ENCODE peak calls at places on chromosomes 5 and 9, in five cellular contexts. J, W, A, K and U are unnamed samples.
A peak's percentile ranks its signal among the peaks of the same experiment; 100 is the strongest.

GRCh38 chr5:122751293-122751753 is 23.6 kb upstream of the SNX2 start:
- DNase-seq in W (no peak), A (peak; percentile 25), K (peak; percentile 72), J (no peak), U (no peak)

GRCh38 chr9:83199240-83199639 is 136.3 kb upstream of the RASEF start:
- DNase-seq in W (no peak), A (peak; percentile 37), J (no peak), K (peak; percentile 57), U (peak; percentile 18)

GRCh38 chr9:3360245-3360644 is 165.6 kb downstream of the RFX3 start:
- DNase-seq in A (no peak), J (no peak), K (no peak), W (no peak), U (no peak)

GRCh38 chr5:101346906-101347305 is 443.8 kb upstream of the ST8SIA4 start:
- DNase-seq in A (no peak), W (no peak), K (no peak), J (no peak), U (no peak)

GRCh38 chr5:100691545-100691944 is 156.4 kb downstream of the FAM174A start:
- DNase-seq in K (no peak), W (no peak), J (no peak), A (no peak), U (no peak)

GRCh38 chr9:98159301-98159700 is 33.1 kb downstream of the CORO2A start:
- DNase-seq in K (no peak), W (no peak), J (no peak), A (no peak), U (no peak)

GRCh38 chr5:150498501-150498900 is 9.4 kb upstream of the NDST1 start:
- DNase-seq in A (no peak), J (no peak), W (no peak), K (no peak), U (no peak)

GRCh38 chr9:16571127-16571848 is 299.2 kb downstream of the BNC2 start:
- DNase-seq in W (no peak), A (no peak), K (no peak), J (no peak), U (no peak)

GRCh38 chr9:20884985-20885593 is 146.4 kb downstream of the HACD4 start:
- DNase-seq in A (no peak), J (peak; percentile 80), W (peak; percentile 10), K (peak; percentile 18), U (no peak)

GRCh38 chr9:124683043-124683442 is 88.1 kb downstream of the NR6A1 start:
- DNase-seq in J (no peak), W (no peak), A (no peak), K (no peak), U (no peak)

GRCh38 chr5:177470759-177471536 is 2.5 kb downstream of the DBN1 start:
- DNase-seq in W (no peak), J (no peak), K (no peak), A (no peak), U (no peak)

GRCh38 chr5:141430332-141431113 is at the start of gene PCDHGA12:
- DNase-seq in W (no peak), A (no peak), K (peak; percentile 60), J (no peak), U (peak; percentile 90)

GRCh38 chr5:93246093-93246855 is 334.7 kb downstream of the NR2F1-AS1 start:
- DNase-seq in A (no peak), J (no peak), W (peak; percentile 49), K (no peak), U (no peak)

GRCh38 chr9:112348257-112348992 is 15.0 kb upstream of the PTBP3 start:
- DNase-seq in W (no peak), K (no peak), J (peak; percentile 88), A (peak; percentile 62), U (no peak)

GRCh38 chr9:61673664-61674381 is 484.0 kb downstream of the SPATA31A7 start:
- DNase-seq in K (no peak), W (no peak), J (peak; percentile 59), A (no peak), U (no peak)

GRCh38 chr5:92562065-92562464 is 1019.0 kb downstream of the NR2F1-AS1 start:
- DNase-seq in W (no peak), K (no peak), A (no peak), J (no peak), U (no peak)

GRCh38 chr5:41856644-41857491 is 13.4 kb downstream of the OXCT1 start:
- DNase-seq in J (no peak), W (peak; percentile 45), K (peak; percentile 65), A (no peak), U (no peak)

GRCh38 chr5:133902521-133903118 is 65.8 kb downstream of the C5orf15 start:
- DNase-seq in K (no peak), A (no peak), W (no peak), J (no peak), U (no peak)

GRCh38 chr5:151094054-151094858 is 13.4 kb upstream of the TNIP1 start:
- DNase-seq in J (peak; percentile 88), A (no peak), W (no peak), K (no peak), U (no peak)

GRCh38 chr9:99978221-99978620 is 71.8 kb downstream of the STX17 start:
- DNase-seq in K (no peak), J (no peak), A (no peak), W (no peak), U (no peak)

GRCh38 chr5:84450617-84451414 is 66.1 kb upstream of the EDIL3 start:
- DNase-seq in W (no peak), J (no peak), A (no peak), K (peak; percentile 24), U (no peak)
- TF ChIP-seq CTCF in W (peak; percentile 49), J (no peak), A (no peak), K (peak; percentile 70), U (peak; percentile 46)

GRCh38 chr9:76699966-76700365 is 64.3 kb upstream of the PCA3 start:
- DNase-seq in W (peak; percentile 13), J (no peak), K (no peak), A (no peak), U (peak; percentile 37)
- TF ChIP-seq CTCF in W (no peak), J (no peak), K (no peak), A (no peak), U (no peak)

DNA sequence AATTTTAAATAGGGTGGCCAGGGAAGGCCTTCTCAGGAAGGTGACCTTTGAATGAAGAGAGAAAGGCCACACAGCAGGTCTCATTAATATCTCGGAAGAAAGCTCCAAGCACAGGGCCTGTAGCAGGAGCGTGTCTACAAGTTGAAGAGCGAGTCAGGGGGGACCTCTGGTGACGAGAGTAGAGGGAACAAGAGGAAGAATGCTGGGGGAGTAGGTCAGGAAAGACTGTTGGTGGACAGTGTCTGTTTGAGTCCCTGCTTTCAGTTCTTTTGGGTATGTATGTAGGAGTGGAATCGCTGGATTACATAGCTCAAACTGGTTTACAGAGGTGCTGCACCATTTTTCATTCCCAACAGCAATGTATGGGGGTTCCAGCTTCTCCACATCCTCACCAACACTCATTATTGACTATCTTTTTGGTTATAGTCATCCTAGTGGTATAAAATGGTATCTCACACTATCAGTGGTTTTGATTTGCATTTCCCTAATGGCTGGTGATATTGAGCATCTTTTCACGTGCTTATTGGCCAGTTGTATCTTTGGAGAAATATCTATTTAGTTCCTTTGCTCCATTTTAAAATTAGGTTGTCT is 55.8 kb downstream of the NUP214 start:
- DNase-seq in J (no peak), A (no peak), K (no peak), W (no peak), U (no peak)
- TF ChIP-seq CTCF in J (peak; percentile 7), A (no peak), K (peak; percentile 16), W (peak; percentile 2), U (no peak)

DNA sequence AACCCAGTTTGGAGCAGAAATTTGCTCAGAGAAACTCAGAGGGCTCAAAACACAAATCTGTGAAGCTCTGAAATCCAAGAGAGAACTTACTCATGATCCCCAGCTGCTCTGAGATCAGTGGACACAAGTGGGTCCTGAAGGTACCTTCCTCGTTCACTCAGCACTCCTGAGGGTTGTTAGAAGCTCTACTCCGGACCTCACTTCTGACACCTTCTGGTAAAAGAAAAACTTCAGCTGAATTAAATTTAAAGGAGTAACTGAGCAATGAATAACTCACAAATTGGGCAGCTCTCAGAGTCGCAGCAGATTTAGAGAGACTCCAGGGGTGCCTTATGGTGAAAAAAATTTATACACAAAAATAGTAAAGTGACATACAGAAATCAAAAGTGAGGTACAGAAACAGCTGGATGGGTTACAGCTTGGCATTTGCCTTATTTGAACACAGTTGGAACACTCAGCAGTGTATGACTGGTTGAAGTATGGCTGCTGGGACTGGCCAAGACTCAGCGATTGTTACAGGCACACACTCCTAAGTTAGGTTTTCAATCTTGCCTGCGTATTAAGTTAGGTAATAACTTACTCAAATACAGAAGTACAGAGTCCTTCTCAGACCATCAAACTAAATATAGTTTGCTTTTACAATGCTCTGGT is 32.5 kb downstream of the INSL4 start:
- DNase-seq in J (no peak), A (no peak), K (no peak), W (no peak), U (no peak)
- TF ChIP-seq CTCF in J (no peak), A (no peak), K (no peak), W (no peak), U (peak; percentile 21)

GRCh38 chr5:135206862-135207261 is 172.8 kb upstream of the PITX1 start:
- DNase-seq in W (no peak), A (peak; percentile 2), K (no peak), J (no peak), U (no peak)

GRCh38 chr5:135203593-135204036 is 169.6 kb upstream of the PITX1 start:
- DNase-seq in W (no peak), J (no peak), K (no peak), A (no peak), U (no peak)

GRCh38 chr5:135205616-135206349 is 171.8 kb upstream of the PITX1 start:
- DNase-seq in J (no peak), W (peak; percentile 68), A (peak; percentile 7), K (no peak), U (no peak)

GRCh38 chr5:135203019-135203418 is 169.0 kb upstream of the PITX1 start:
- DNase-seq in A (no peak), W (no peak), K (no peak), J (no peak), U (no peak)

DNA sequence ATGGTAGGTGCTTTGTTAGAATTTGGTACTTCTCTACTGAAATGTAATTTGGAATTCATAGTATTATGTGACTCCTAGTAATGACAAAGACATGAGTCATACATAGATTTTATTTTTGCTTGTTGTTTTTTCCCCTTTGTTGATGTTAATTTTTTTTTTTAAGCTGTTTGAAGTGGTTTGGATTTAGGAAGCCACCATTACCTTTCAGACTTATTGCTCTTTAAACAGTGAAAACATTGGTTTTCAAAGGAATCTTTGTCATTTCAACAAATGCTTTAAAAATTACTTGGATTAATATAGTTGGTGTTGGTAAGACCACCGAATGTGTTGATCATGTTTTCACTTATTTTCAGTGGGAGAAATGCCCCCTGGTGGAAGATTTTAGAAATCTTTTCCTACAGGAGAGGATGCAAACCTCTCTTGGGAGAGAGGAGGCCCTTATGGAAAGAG is 170.1 kb upstream of the PITX1 start:
- DNase-seq in A (no peak), W (no peak), K (no peak), J (no peak), U (no peak)
- TF ChIP-seq CTCF in A (no peak), W (peak; percentile 40), K (peak; percentile 17), J (no peak), U (peak; percentile 42)